ENCODE peak calls at places on chromosome 14, in six cellular contexts. Q is A172; N is head of caudate nucleus; Z is HEK293T; J is activated CD8-positive, alpha-beta memory T cell treated with anti-CD3 and anti-CD28 coated beads for 24 hours; M is GOT3. O is an unnamed sample.

GRCh38 chr14:103071544-103072251 is 12.3 kb upstream of the LBHD2 start:
- DNase-seq in Q (no peak), N (no peak), Z (no peak), J (no peak), M (no peak), O (no peak)

GRCh38 chr14:99688629-99689028 is 4.5 kb downstream of the CYP46A1 start:
- DNase-seq in Q (no peak), N (no peak), Z (no peak), J (peak; percentile 45), M (no peak), O (no peak)

GRCh38 chr14:75450381-75451276 is 22.8 kb downstream of the JDP2 start:
- DNase-seq in Q (peak; percentile 36), N (peak; percentile 66), Z (no peak), J (no peak), M (no peak), O (no peak)

GRCh38 chr14:101073598-101073965 is 170.1 kb upstream of the RTL1 start:
- DNase-seq in Q (no peak), N (no peak), Z (no peak), J (peak; percentile 45), M (no peak), O (no peak)

GRCh38 chr14:75793806-75794205 is 132.8 kb downstream of the TTLL5 start:
- DNase-seq in Q (no peak), N (no peak), Z (no peak), J (no peak), M (no peak), O (no peak)

GRCh38 chr14:100589071-100589759 is 2.0 kb upstream of the BEGAIN start:
- DNase-seq in Q (no peak), N (no peak), Z (no peak), J (no peak), M (no peak), O (no peak)

GRCh38 chr14:93880025-93880820 is 46.9 kb upstream of the FAM181A start:
- DNase-seq in Q (no peak), N (no peak), Z (peak; percentile 49), J (no peak), M (no peak), O (no peak)

GRCh38 chr14:68881396-68881795 is 88.5 kb upstream of the ZFP36L1 start:
- DNase-seq in Q (no peak), N (no peak), Z (no peak), J (no peak), M (no peak), O (no peak)

GRCh38 chr14:105375635-105376057 is 22.7 kb upstream of the TEX22 start:
- DNase-seq in Q (no peak), N (no peak), Z (no peak), J (peak; percentile 70), M (no peak), O (no peak)

GRCh38 chr14:102977475-102977874 is 55.0 kb downstream of the AMN start:
- DNase-seq in Q (no peak), N (no peak), Z (no peak), J (no peak), M (no peak), O (no peak)